ENCODE peak calls at places on chromosomes 11 and 22, in nine cellular contexts. U is foreskin fibroblast, Q is progenitor cell of endocrine pancreas, V is lung, N is fibroblast of pulmonary artery, C is kidney, K is cardiac fibroblast, F is AG09319, E is neural progenitor cell. R is an unnamed sample.

GRCh38 chr11:64947202-64947814 is 11.6 kb upstream of the GPHA2 start:
- DNase-seq in V (no peak), N (peak), E (no peak), K (peak), C (no peak), U (peak), Q (no peak), F (no peak), R (no peak)

GRCh38 chr11:5712507-5712906 is 22.9 kb downstream of the TRIM22 start:
- DNase-seq in K (peak), C (no peak), F (no peak), Q (no peak), U (no peak), E (no peak), N (peak), V (no peak), R (no peak)

GRCh38 chr22:46564084-46564714 is 26.8 kb upstream of the CELSR1 start:
- DNase-seq in K (no peak), F (no peak), E (peak), Q (no peak), C (no peak), V (no peak), N (no peak), U (no peak), R (no peak)

GRCh38 chr22:36923458-36923784 is 10.0 kb downstream of the CSF2RB start:
- DNase-seq in Q (no peak), K (no peak), U (no peak), C (peak), F (no peak), N (no peak), E (no peak), V (no peak), R (no peak)

GRCh38 chr22:40853961-40854360 is 2.5 kb downstream of the ST13 start:
- DNase-seq in U (no peak), K (no peak), V (no peak), E (no peak), C (no peak), N (peak), F (no peak), Q (no peak), R (no peak)

GRCh38 chr11:107651672-107652071 is 60.2 kb downstream of the SLN start:
- DNase-seq in Q (no peak), N (no peak), E (peak), U (no peak), K (peak), C (no peak), V (no peak), F (no peak), R (no peak)

GRCh38 chr11:84247931-84248330 is 961.8 kb upstream of the CCDC90B start:
- DNase-seq in N (peak), K (peak), Q (no peak), C (no peak), U (no peak), F (no peak), E (no peak), V (no peak), R (no peak)

GRCh38 chr11:61574611-61575010 is 6.3 kb downstream of the SYT7 start:
- DNase-seq in C (no peak), E (no peak), F (no peak), U (no peak), V (no peak), N (no peak), K (no peak), Q (no peak), R (no peak)

GRCh38 chr11:58926695-58927094 is 12.6 kb upstream of the GLYATL1 start:
- DNase-seq in U (peak), Q (no peak), V (no peak), C (no peak), N (peak), E (no peak), F (no peak), K (peak), R (no peak)

GRCh38 chr22:49099089-49099488 is 728.6 kb downstream of the BRD1 start:
- DNase-seq in N (no peak), K (no peak), E (no peak), V (no peak), F (no peak), C (peak), Q (no peak), U (no peak), R (no peak)

GRCh38 chr22:50396751-50397370 is 53.7 kb downstream of the PPP6R2 start:
- DNase-seq in Q (no peak), N (no peak), E (no peak), C (no peak), K (no peak), V (no peak), F (no peak), U (no peak), R (no peak)

GRCh38 chr11:8808226-8808585 is 102.8 kb upstream of the AKIP1 start:
- DNase-seq in Q (no peak), E (no peak), V (no peak), C (no peak), K (no peak), U (no peak), F (no peak), N (no peak), R (no peak)

GRCh38 chr11:65426839-65427690 is 4.5 kb downstream of the NEAT1 start:
- DNase-seq in N (peak), Q (no peak), E (no peak), U (peak), F (no peak), K (peak), V (peak), C (peak), R (no peak)

GRCh38 chr22:20528405-20528978 is 21.1 kb downstream of the MED15 start:
- DNase-seq in Q (no peak), K (no peak), F (no peak), C (no peak), E (no peak), V (no peak), N (no peak), U (no peak), R (no peak)

GRCh38 chr11:123103326-123103980 is 41.5 kb upstream of the HSPA8 start:
- DNase-seq in E (peak), N (peak), K (peak), U (peak), F (peak), Q (no peak), C (no peak), V (peak), R (no peak)

GRCh38 chr22:47392054-47392347 is 629.6 kb downstream of the TBC1D22A start:
- DNase-seq in C (no peak), U (no peak), E (no peak), N (no peak), K (no peak), Q (no peak), F (no peak), V (no peak), R (no peak)

GRCh38 chr11:130206141-130206540 is 46.6 kb downstream of the ST14 start:
- DNase-seq in Q (no peak), U (no peak), F (no peak), N (no peak), E (no peak), V (no peak), K (no peak), C (peak), R (no peak)

DNA sequence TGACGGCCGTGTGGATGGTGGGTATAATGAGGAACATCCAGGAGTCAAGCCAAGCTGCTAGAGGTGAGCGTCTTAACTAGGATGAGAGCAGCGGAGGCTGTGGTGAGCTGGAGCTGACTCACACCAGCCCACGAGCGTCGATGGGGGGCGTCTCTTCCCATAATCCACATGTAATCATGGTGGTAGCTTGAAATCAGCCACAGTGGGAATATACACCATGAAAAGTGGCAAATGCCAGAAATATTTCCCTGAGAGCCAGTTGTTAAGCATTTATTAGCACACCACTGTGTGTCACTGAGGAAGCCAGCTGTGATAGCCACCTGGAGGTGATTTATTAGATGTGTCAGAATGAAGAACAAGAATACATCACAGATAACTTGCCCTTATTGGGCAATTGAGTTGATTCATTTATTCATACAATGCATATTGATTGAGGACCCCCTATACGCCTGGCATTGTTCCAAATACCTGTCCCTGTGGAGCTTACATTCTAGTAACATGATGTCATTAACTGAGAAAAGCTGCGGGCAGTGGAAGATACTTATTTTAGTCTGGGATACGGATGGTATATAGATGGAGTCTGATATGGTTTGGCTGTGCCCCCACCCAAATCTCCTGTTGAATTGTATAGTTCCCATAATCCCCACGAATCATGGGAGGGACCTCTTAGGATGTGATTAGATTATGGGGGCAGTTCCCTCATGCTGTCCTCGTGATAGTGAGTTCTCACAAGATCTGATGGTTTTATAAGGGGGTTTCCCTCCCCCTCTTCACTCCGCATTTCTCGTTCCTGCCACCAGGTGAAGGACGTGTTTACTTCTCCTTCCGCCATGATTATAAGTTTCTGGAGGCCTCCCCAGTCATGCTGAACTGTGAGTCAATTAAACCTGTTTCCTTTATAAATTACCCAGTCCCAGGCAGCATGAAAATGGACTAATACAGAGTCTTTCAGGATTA is 473.4 kb downstream of the METTL15 start:
- DNase-seq in E (no peak), Q (no peak), K (peak), U (no peak), C (no peak), N (peak), V (no peak), F (no peak), R (no peak)
- TF ChIP-seq CTCF in E (peak), Q (no peak), K (no peak), U (no peak), C (no peak), N (no peak), V (no peak), F (no peak), R (no peak)

GRCh38 chr11:22730319-22730718 is 63.9 kb downstream of the GAS2 start:
- DNase-seq in U (no peak), V (no peak), E (peak), N (peak), K (peak), F (no peak), Q (no peak), C (no peak), R (no peak)
- TF ChIP-seq CTCF in U (no peak), V (no peak), E (no peak), N (no peak), K (no peak), F (no peak), Q (peak), C (no peak), R (peak)

GRCh38 chr22:23772315-23773246 is at the start of gene MMP11:
- DNase-seq in N (no peak), F (no peak), C (peak), Q (peak), U (no peak), E (peak), K (no peak), V (no peak), R (no peak)
- TF ChIP-seq CTCF in N (no peak), F (no peak), C (no peak), Q (peak), U (no peak), E (no peak), K (no peak), V (no peak), R (no peak)

GRCh38 chr11:57342702-57343101 is 4.5 kb downstream of the P2RX3 start:
- DNase-seq in E (no peak), Q (no peak), N (no peak), C (no peak), U (no peak), K (no peak), V (no peak), F (no peak), R (no peak)

GRCh38 chr11:57339305-57339704 is 1.2 kb downstream of the P2RX3 start:
- DNase-seq in Q (no peak), K (no peak), E (no peak), N (no peak), V (no peak), F (no peak), U (no peak), C (no peak), R (no peak)

GRCh38 chr11:57341250-57341808 is 3.2 kb downstream of the P2RX3 start:
- DNase-seq in V (no peak), E (no peak), C (no peak), N (no peak), K (no peak), F (no peak), Q (no peak), U (no peak), R (no peak)

GRCh38 chr11:57338152-57338551 is at the start of gene P2RX3:
- DNase-seq in C (no peak), Q (no peak), N (no peak), F (no peak), K (no peak), U (no peak), E (no peak), V (no peak), R (no peak)

DNA sequence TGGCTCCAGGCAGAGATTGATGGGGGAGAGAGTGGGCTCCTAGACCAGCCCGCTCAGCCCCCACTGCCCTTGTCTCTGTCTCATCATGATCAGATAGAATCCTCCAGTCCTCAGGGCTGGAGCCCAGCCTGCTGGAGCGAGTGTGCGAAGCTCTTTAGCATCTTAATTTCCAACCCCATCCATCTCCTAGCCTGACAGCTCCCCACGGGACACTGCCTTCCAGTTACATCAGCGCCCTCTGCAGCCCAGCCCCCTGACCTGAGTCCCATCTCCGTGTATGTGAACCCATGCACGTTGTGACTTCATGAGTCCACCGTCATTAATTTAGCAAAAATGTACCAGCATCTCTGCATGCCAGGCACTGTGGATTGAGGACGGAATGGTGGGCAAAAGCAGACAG is 2.1 kb downstream of the P2RX3 start:
- DNase-seq in U (no peak), E (peak), F (no peak), Q (no peak), C (no peak), V (no peak), K (peak), N (no peak), R (no peak)
- TF ChIP-seq CTCF in U (no peak), E (peak), F (peak), Q (peak), C (no peak), V (no peak), K (peak), N (peak), R (no peak)

GRCh38 chr11:74783241-74783871 is 34.7 kb downstream of the RNF169 start:
- DNase-seq in F (no peak), E (no peak), V (no peak), Q (no peak), C (no peak), N (peak), K (peak), U (peak), R (no peak)
- TF ChIP-seq CTCF in F (no peak), E (no peak), V (no peak), Q (no peak), C (no peak), N (no peak), K (no peak), U (no peak), R (no peak)

GRCh38 chr11:103923473-103923931 is 112.9 kb upstream of the DDI1 start:
- DNase-seq in Q (no peak), F (no peak), C (no peak), E (no peak), V (no peak), N (no peak), K (no peak), U (no peak), R (no peak)

GRCh38 chr11:103924166-103925013 is 112.0 kb upstream of the DDI1 start:
- DNase-seq in E (no peak), N (no peak), K (peak), V (no peak), U (no peak), Q (no peak), F (no peak), C (no peak), R (no peak)

GRCh38 chr11:103920449-103920848 is 116.0 kb upstream of the DDI1 start:
- DNase-seq in K (peak), N (no peak), U (no peak), V (no peak), C (no peak), F (no peak), Q (no peak), E (no peak), R (no peak)

DNA sequence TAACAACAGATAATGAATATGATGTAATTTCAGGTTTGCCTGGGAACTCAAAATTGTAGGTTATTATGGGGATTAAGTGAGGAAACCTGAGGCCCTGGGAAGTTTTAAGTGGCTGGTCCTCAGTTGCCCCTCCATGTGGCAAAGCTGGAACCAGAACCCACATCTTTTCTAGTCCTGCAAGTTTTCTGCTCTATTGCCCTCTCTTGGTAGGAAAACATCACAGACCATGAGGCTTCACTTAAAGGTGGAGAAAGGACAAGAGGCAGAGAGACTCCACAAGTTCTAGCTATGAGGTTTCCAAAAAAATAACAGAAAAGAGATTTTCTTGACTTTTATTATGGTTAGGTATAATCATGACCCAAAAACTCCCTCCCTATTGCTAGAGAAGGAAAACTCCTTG is 115.5 kb upstream of the DDI1 start:
- DNase-seq in K (no peak), Q (no peak), E (no peak), V (no peak), N (no peak), F (no peak), U (no peak), C (no peak), R (no peak)
- TF ChIP-seq CTCF in K (no peak), Q (no peak), E (peak), V (no peak), N (no peak), F (no peak), U (no peak), C (no peak), R (no peak)

DNA sequence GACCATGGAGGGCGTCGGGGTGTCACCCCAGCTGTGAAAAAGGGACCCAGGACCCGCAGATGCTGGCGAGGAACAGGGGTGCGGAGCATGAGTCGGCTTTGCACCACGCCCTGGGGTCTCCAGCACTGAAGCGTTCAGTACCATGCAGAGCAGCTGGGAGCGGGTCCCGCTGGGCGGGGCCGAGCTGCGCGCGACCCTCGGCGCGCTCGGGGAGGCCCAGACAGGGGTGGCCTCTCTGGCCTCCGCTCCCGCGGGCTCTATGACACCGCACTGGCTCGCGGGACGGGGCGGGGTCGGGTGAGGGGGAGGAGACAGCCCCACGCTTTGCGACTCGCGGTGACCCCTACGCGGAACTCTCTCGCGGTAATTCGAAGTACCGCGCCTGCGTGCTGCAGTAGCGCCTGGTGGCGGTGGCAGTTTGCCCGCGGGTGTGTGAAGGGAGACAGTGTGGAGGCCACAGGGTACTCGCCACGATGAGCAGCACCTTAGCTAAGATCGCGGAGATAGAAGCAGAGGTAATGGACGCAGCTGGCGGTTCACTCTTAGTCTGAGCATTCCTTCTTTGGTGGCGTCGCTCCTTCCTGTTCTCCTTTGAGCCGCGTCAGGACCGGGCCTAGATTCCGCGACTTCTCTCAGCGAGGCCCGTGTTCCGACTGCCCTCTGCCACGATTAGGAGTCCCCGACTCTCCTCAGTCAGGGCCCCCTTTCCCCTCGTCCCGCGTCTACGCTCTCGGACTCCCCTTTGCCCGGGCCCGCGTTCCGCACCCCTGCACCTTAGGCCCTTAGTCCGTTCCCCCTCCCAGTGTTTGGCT is at the start of gene DRG1:
- DNase-seq in N (peak), C (peak), K (peak), E (peak), Q (peak), F (peak), U (peak), V (peak), R (peak)
- TF ChIP-seq CTCF in N (no peak), C (no peak), K (no peak), E (no peak), Q (no peak), F (no peak), U (no peak), V (peak), R (no peak)

GRCh38 chr11:126414615-126415014 is 59.1 kb downstream of the ST3GAL4 start:
- DNase-seq in C (peak), Q (no peak), U (no peak), N (no peak), E (no peak), K (no peak), V (no peak), F (no peak), R (no peak)

GRCh38 chr11:126410649-126411048 is 55.2 kb downstream of the ST3GAL4 start:
- DNase-seq in Q (no peak), C (peak), K (no peak), N (no peak), V (peak), U (no peak), F (peak), E (no peak), R (no peak)

GRCh38 chr11:126413426-126413825 is 57.9 kb downstream of the ST3GAL4 start:
- DNase-seq in E (no peak), U (no peak), V (no peak), Q (no peak), F (no peak), N (no peak), K (no peak), C (no peak), R (no peak)

GRCh38 chr11:126413843-126414405 is 58.4 kb downstream of the ST3GAL4 start:
- DNase-seq in U (no peak), Q (no peak), N (no peak), F (no peak), C (no peak), E (no peak), K (no peak), V (no peak), R (no peak)

GRCh38 chr11:126411971-126412381 is 56.5 kb downstream of the ST3GAL4 start:
- DNase-seq in N (peak), V (no peak), C (no peak), U (no peak), F (no peak), E (no peak), Q (no peak), K (no peak), R (no peak)
- TF ChIP-seq CTCF in N (peak), V (no peak), C (no peak), U (no peak), F (peak), E (peak), Q (no peak), K (peak), R (no peak)

GRCh38 chr11:69397732-69398131 is 83.7 kb upstream of the LINC01488 start:
- DNase-seq in N (no peak), Q (no peak), V (no peak), E (no peak), F (no peak), C (no peak), K (no peak), U (no peak), R (no peak)

GRCh38 chr11:69396948-69397307 is 84.5 kb upstream of the LINC01488 start:
- DNase-seq in V (no peak), E (no peak), N (no peak), C (peak), U (no peak), F (no peak), Q (no peak), K (no peak), R (no peak)

GRCh38 chr11:69400769-69401590 is 80.5 kb upstream of the LINC01488 start:
- DNase-seq in E (no peak), F (no peak), K (no peak), V (no peak), Q (no peak), C (peak), U (no peak), N (no peak), R (no peak)

GRCh38 chr11:69400140-69400539 is 81.3 kb upstream of the LINC01488 start:
- DNase-seq in U (no peak), N (no peak), E (no peak), C (peak), F (no peak), V (no peak), K (no peak), Q (no peak), R (no peak)

GRCh38 chr11:69398529-69399492 is 82.7 kb upstream of the LINC01488 start:
- DNase-seq in N (no peak), F (no peak), V (no peak), C (peak), K (no peak), U (peak), Q (no peak), E (peak), R (no peak)
- TF ChIP-seq CTCF in N (no peak), F (no peak), V (no peak), C (no peak), K (no peak), U (no peak), Q (no peak), E (no peak), R (no peak)

R was measured in osteocyte.